ENCODE peak calls at places on chromosomes 2 and 18, in five cellular contexts. One of them, this sample, is unnamed.

GRCh38 chr2:152304845-152305244 is 30.1 kb upstream of the FMNL2 start:
- DNase-seq in K562: no peak
- DNase-seq in HepG2: no peak
- DNase-seq in GM12878: no peak
- DNase-seq in H1: no peak
- DNase-seq in this sample: peak

GRCh38 chr18:3612315-3612714 is 162.3 kb downstream of the TGIF1 start:
- DNase-seq in K562: no peak
- DNase-seq in HepG2: no peak
- DNase-seq in GM12878: no peak
- DNase-seq in H1: no peak
- DNase-seq in this sample: no peak

GRCh38 chr2:239288951-239289481 is 111.8 kb downstream of the HDAC4 start:
- DNase-seq in K562: peak
- DNase-seq in HepG2: no peak
- DNase-seq in GM12878: peak
- DNase-seq in H1: no peak
- DNase-seq in this sample: no peak

GRCh38 chr2:240322231-240322955 is 113.1 kb upstream of the GPC1 start:
- DNase-seq in K562: no peak
- DNase-seq in HepG2: no peak
- DNase-seq in GM12878: no peak
- DNase-seq in H1: no peak
- DNase-seq in this sample: no peak

GRCh38 chr18:56286775-56287174 is 351.6 kb downstream of the TXNL1 start:
- DNase-seq in K562: no peak
- DNase-seq in HepG2: no peak
- DNase-seq in GM12878: no peak
- DNase-seq in H1: no peak
- DNase-seq in this sample: no peak

GRCh38 chr2:239181074-239181581 is 219.7 kb downstream of the HDAC4 start:
- DNase-seq in K562: no peak
- DNase-seq in HepG2: no peak
- DNase-seq in GM12878: no peak
- DNase-seq in H1: no peak
- DNase-seq in this sample: no peak

GRCh38 chr2:241673797-241674725 is 12.6 kb downstream of the DTYMK start:
- DNase-seq in K562: peak
- DNase-seq in HepG2: peak
- DNase-seq in GM12878: no peak
- DNase-seq in H1: peak
- DNase-seq in this sample: peak

GRCh38 chr2:152171733-152172132 is 3.8 kb downstream of the STAM2 start:
- DNase-seq in K562: no peak
- DNase-seq in HepG2: no peak
- DNase-seq in GM12878: no peak
- DNase-seq in H1: no peak
- DNase-seq in this sample: peak

GRCh38 chr2:6773007-6773693 is 92.6 kb downstream of the CMPK2 start:
- DNase-seq in K562: peak
- DNase-seq in HepG2: peak
- DNase-seq in GM12878: no peak
- DNase-seq in H1: peak
- DNase-seq in this sample: peak

GRCh38 chr18:52426041-52426440 is 86.0 kb downstream of the DCC start:
- DNase-seq in K562: no peak
- DNase-seq in HepG2: no peak
- DNase-seq in GM12878: no peak
- DNase-seq in H1: no peak
- DNase-seq in this sample: no peak

GRCh38 chr18:24766376-24766775 is 305.9 kb downstream of the HRH4 start:
- DNase-seq in K562: no peak
- DNase-seq in HepG2: no peak
- DNase-seq in GM12878: no peak
- DNase-seq in H1: no peak
- DNase-seq in this sample: no peak

GRCh38 chr2:9775999-9776685 is 67.1 kb upstream of the TAF1B start:
- DNase-seq in K562: no peak
- DNase-seq in HepG2: no peak
- DNase-seq in GM12878: no peak
- DNase-seq in H1: no peak
- DNase-seq in this sample: no peak

GRCh38 chr2:208040199-208041171 is 15.2 kb upstream of the PLEKHM3 start:
- DNase-seq in K562: peak
- DNase-seq in HepG2: peak
- DNase-seq in GM12878: no peak
- DNase-seq in H1: peak
- DNase-seq in this sample: peak

GRCh38 chr18:51401912-51402311 is 204.4 kb upstream of the MEX3C start:
- DNase-seq in K562: no peak
- DNase-seq in HepG2: no peak
- DNase-seq in GM12878: no peak
- DNase-seq in H1: no peak
- DNase-seq in this sample: no peak

GRCh38 chr2:79569048-79569447 is 56.2 kb downstream of the CTNNA2 start:
- DNase-seq in K562: no peak
- DNase-seq in HepG2: no peak
- DNase-seq in GM12878: no peak
- DNase-seq in H1: no peak
- DNase-seq in this sample: no peak
- TF ChIP-seq EP300 in K562: no peak
- TF ChIP-seq EP300 in HepG2: no peak
- TF ChIP-seq EP300 in GM12878: no peak
- TF ChIP-seq EP300 in H1: no peak
- TF ChIP-seq EP300 in this sample: no peak

GRCh38 chr2:233079473-233079877 is 19.3 kb downstream of the INPP5D start:
- DNase-seq in K562: no peak
- DNase-seq in HepG2: no peak
- DNase-seq in GM12878: peak
- DNase-seq in H1: no peak
- DNase-seq in this sample: no peak

GRCh38 chr2:233079953-233080835 is 20.1 kb downstream of the INPP5D start:
- DNase-seq in K562: no peak
- DNase-seq in HepG2: no peak
- DNase-seq in GM12878: no peak
- DNase-seq in H1: no peak
- DNase-seq in this sample: no peak

GRCh38 chr2:233081232-233081730 is 21.1 kb downstream of the INPP5D start:
- DNase-seq in K562: no peak
- DNase-seq in HepG2: no peak
- DNase-seq in GM12878: no peak
- DNase-seq in H1: no peak
- DNase-seq in this sample: no peak

GRCh38 chr2:233081731-233082221 is 21.6 kb downstream of the INPP5D start:
- DNase-seq in K562: no peak
- DNase-seq in HepG2: no peak
- DNase-seq in GM12878: no peak
- DNase-seq in H1: no peak
- DNase-seq in this sample: no peak

GRCh38 chr2:233080836-233081229 is 20.7 kb downstream of the INPP5D start:
- DNase-seq in K562: no peak
- DNase-seq in HepG2: no peak
- DNase-seq in GM12878: no peak
- DNase-seq in H1: no peak
- DNase-seq in this sample: no peak
- TF ChIP-seq CHD2 in K562: no peak
- TF ChIP-seq CHD2 in HepG2: no peak
- TF ChIP-seq CHD2 in GM12878: no peak
- TF ChIP-seq CHD2 in H1: no peak
- TF ChIP-seq CHD2 in this sample: no peak

GRCh38 chr2:71814885-71815284 is 332.8 kb downstream of the CYP26B1 start:
- DNase-seq in K562: no peak
- DNase-seq in HepG2: no peak
- DNase-seq in GM12878: no peak
- DNase-seq in H1: no peak
- DNase-seq in this sample: no peak
- TF ChIP-seq HDAC2 in K562: no peak
- TF ChIP-seq HDAC2 in HepG2: no peak
- TF ChIP-seq HDAC2 in GM12878: no peak
- TF ChIP-seq HDAC2 in H1: no peak
- TF ChIP-seq HDAC2 in this sample: no peak

DNA sequence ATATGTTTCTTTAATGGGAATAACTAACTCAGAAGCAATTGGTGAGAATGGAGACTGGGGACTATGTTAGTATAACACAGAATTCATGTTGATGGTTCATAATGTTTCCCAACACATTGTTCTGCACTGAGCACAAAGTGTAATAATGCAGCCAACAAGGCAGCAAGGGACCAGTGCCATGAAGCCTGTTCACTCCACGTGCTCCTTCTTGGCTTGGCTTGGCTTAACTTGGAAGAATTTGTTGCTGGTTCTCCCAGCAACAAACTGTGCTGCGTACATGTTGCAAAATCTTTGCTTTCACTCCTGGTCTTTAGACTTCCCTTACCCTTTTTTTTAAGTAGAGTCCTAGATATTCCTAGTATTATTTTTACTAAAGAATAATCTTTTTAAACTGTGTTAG is 129.7 kb downstream of the MAP3K20 start:
- DNase-seq in K562: no peak
- DNase-seq in HepG2: no peak
- DNase-seq in GM12878: no peak
- DNase-seq in H1: no peak
- DNase-seq in this sample: no peak
- TF ChIP-seq EP300 in K562: no peak
- TF ChIP-seq EP300 in HepG2: no peak
- TF ChIP-seq EP300 in GM12878: no peak
- TF ChIP-seq EP300 in H1: no peak
- TF ChIP-seq EP300 in this sample: no peak

GRCh38 chr2:177676636-177677035 is 284.1 kb downstream of the AGPS start:
- DNase-seq in K562: no peak
- DNase-seq in HepG2: no peak
- DNase-seq in GM12878: no peak
- DNase-seq in H1: no peak
- DNase-seq in this sample: no peak

GRCh38 chr2:177671662-177672061 is 279.1 kb downstream of the AGPS start:
- DNase-seq in K562: no peak
- DNase-seq in HepG2: no peak
- DNase-seq in GM12878: no peak
- DNase-seq in H1: no peak
- DNase-seq in this sample: no peak

GRCh38 chr2:177670791-177671528 is 278.4 kb downstream of the AGPS start:
- DNase-seq in K562: no peak
- DNase-seq in HepG2: no peak
- DNase-seq in GM12878: no peak
- DNase-seq in H1: no peak
- DNase-seq in this sample: no peak

GRCh38 chr2:177675256-177676220 is 283.0 kb downstream of the AGPS start:
- DNase-seq in K562: no peak
- DNase-seq in HepG2: no peak
- DNase-seq in GM12878: no peak
- DNase-seq in H1: no peak
- DNase-seq in this sample: no peak

GRCh38 chr2:177673602-177674595 is 281.3 kb downstream of the AGPS start:
- DNase-seq in K562: no peak
- DNase-seq in HepG2: peak
- DNase-seq in GM12878: no peak
- DNase-seq in H1: no peak
- DNase-seq in this sample: no peak
- TF ChIP-seq CHD2 in K562: no peak
- TF ChIP-seq CHD2 in HepG2: no peak
- TF ChIP-seq CHD2 in GM12878: no peak
- TF ChIP-seq CHD2 in H1: no peak
- TF ChIP-seq CHD2 in this sample: no peak

GRCh38 chr2:30273574-30273929 is 42.2 kb downstream of the LBH start:
- DNase-seq in K562: no peak
- DNase-seq in HepG2: no peak
- DNase-seq in GM12878: no peak
- DNase-seq in H1: no peak
- DNase-seq in this sample: peak

GRCh38 chr2:30275256-30275655 is 43.9 kb downstream of the LBH start:
- DNase-seq in K562: no peak
- DNase-seq in HepG2: no peak
- DNase-seq in GM12878: no peak
- DNase-seq in H1: no peak
- DNase-seq in this sample: no peak

GRCh38 chr2:30278419-30278818 is 47.1 kb downstream of the LBH start:
- DNase-seq in K562: no peak
- DNase-seq in HepG2: no peak
- DNase-seq in GM12878: no peak
- DNase-seq in H1: no peak
- DNase-seq in this sample: no peak

GRCh38 chr2:30277582-30277981 is 46.2 kb downstream of the LBH start:
- DNase-seq in K562: no peak
- DNase-seq in HepG2: no peak
- DNase-seq in GM12878: no peak
- DNase-seq in H1: no peak
- DNase-seq in this sample: no peak

GRCh38 chr2:30276455-30276911 is 45.1 kb downstream of the LBH start:
- DNase-seq in K562: no peak
- DNase-seq in HepG2: no peak
- DNase-seq in GM12878: no peak
- DNase-seq in H1: no peak
- DNase-seq in this sample: no peak
- TF ChIP-seq HDAC2 in K562: no peak
- TF ChIP-seq HDAC2 in HepG2: no peak
- TF ChIP-seq HDAC2 in GM12878: no peak
- TF ChIP-seq HDAC2 in H1: no peak
- TF ChIP-seq HDAC2 in this sample: no peak

GRCh38 chr2:36404754-36405153 is 49.2 kb downstream of the CRIM1 start:
- DNase-seq in K562: no peak
- DNase-seq in HepG2: no peak
- DNase-seq in GM12878: no peak
- DNase-seq in H1: no peak
- DNase-seq in this sample: no peak

GRCh38 chr2:36406296-36406695 is 50.7 kb downstream of the CRIM1 start:
- DNase-seq in K562: no peak
- DNase-seq in HepG2: no peak
- DNase-seq in GM12878: no peak
- DNase-seq in H1: no peak
- DNase-seq in this sample: no peak

GRCh38 chr2:36405183-36405582 is 49.6 kb downstream of the CRIM1 start:
- DNase-seq in K562: no peak
- DNase-seq in HepG2: no peak
- DNase-seq in GM12878: no peak
- DNase-seq in H1: no peak
- DNase-seq in this sample: peak

GRCh38 chr2:36404312-36404711 is 48.7 kb downstream of the CRIM1 start:
- DNase-seq in K562: no peak
- DNase-seq in HepG2: no peak
- DNase-seq in GM12878: no peak
- DNase-seq in H1: no peak
- DNase-seq in this sample: no peak

DNA sequence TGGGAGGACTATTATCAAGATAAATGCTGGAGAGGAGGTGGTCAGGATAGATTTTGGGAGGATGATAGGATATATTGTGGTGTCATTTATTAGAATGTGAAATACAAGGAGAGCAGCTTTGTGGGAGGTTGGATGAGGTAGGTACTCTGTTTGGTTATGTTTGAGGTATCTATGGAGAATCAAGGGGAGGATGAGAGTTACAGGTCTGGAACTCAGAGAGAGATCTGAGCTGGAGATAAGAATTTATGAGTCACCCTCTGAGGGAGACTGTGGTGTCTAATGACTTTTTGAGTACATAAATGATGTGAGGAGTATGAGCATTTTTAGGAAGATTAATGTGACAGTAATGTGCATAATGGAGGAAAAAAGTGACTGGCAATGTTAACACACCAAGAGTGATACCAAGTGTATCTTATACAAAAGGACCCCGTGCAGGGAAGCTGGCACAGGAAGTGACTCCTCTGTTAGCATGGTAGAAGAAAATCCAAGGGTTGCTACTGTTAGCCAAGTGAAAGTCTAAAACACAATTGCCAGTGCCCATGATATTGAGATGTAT is 48.2 kb downstream of the CRIM1 start:
- DNase-seq in K562: no peak
- DNase-seq in HepG2: peak
- DNase-seq in GM12878: no peak
- DNase-seq in H1: no peak
- DNase-seq in this sample: peak
- TF ChIP-seq EP300 in K562: no peak
- TF ChIP-seq EP300 in HepG2: no peak
- TF ChIP-seq EP300 in GM12878: no peak
- TF ChIP-seq EP300 in H1: no peak
- TF ChIP-seq EP300 in this sample: peak